ENCODE peak calls at places on chromosomes 7 and 10, in six cellular contexts. V is activated CD4-positive, alpha-beta T cell treated with anti-CD3 and anti-CD28 coated beads for 1 hour; B is stimulated activated CD4-positive, alpha-beta T cell treated with anti-CD3 and anti-CD28 coated beads, Interleukin-1b, Interleukin-23, amount 100 ng/mL, for 1 hour; W is fibroblast of the aortic adventitia; G is osteocyte; A is Kasumi-1. E is an unnamed sample.

GRCh38 chr10:8296742-8297101 is 242.2 kb downstream of the GATA3 start:
- DNase-seq in V (no peak), B (no peak), W (no peak), G (no peak), A (no peak), E (no peak)

GRCh38 chr7:36214608-36215016 is 61.6 kb downstream of the EEPD1 start:
- DNase-seq in V (no peak), B (no peak), W (peak), G (no peak), A (no peak), E (no peak)

GRCh38 chr10:15200626-15201025 is 32.1 kb upstream of the NMT2 start:
- DNase-seq in V (no peak), B (no peak), W (peak), G (no peak), A (no peak), E (no peak)

GRCh38 chr10:74293686-74294365 is 142.8 kb downstream of the ADK start:
- DNase-seq in V (no peak), B (no peak), W (peak), G (no peak), A (no peak), E (no peak)

GRCh38 chr7:17266559-17266958 is 31.9 kb upstream of the AHR start:
- DNase-seq in V (no peak), B (no peak), W (no peak), G (no peak), A (no peak), E (no peak)

GRCh38 chr7:29113384-29114102 is 32.8 kb downstream of the CPVL start:
- DNase-seq in V (no peak), B (no peak), W (peak), G (no peak), A (no peak), E (peak)

GRCh38 chr10:90847436-90847835 is 10.4 kb downstream of the HTR7 start:
- DNase-seq in V (no peak), B (no peak), W (peak), G (no peak), A (peak), E (no peak)

GRCh38 chr10:21260060-21260792 is 265.3 kb downstream of the SKIDA1 start:
- DNase-seq in V (no peak), B (no peak), W (peak), G (no peak), A (no peak), E (no peak)

GRCh38 chr7:144497296-144497695 is 93.8 kb upstream of the NOBOX start:
- DNase-seq in V (no peak), B (no peak), W (no peak), G (no peak), A (no peak), E (no peak)

GRCh38 chr10:112904000-112904399 is 46.0 kb upstream of the TCF7L2 start:
- DNase-seq in V (no peak), B (no peak), W (peak), G (no peak), A (no peak), E (no peak)

GRCh38 chr7:108073305-108074070 is 56.7 kb downstream of the LAMB4 start:
- DNase-seq in V (no peak), B (no peak), W (no peak), G (no peak), A (no peak), E (no peak)

GRCh38 chr7:27184342-27185012 is 555 bp downstream of the HOXA11 start:
- DNase-seq in V (peak), B (no peak), W (no peak), G (no peak), A (peak), E (no peak)

GRCh38 chr7:113289140-113289740 is 170.9 kb upstream of the SMIM30 start:
- DNase-seq in V (no peak), B (no peak), W (peak), G (no peak), A (peak), E (peak)

GRCh38 chr7:95684037-95684436 is 87.7 kb upstream of the PDK4 start:
- DNase-seq in V (no peak), B (no peak), W (peak), G (no peak), A (peak), E (no peak)

GRCh38 chr7:95470452-95470851 is 15.3 kb upstream of the ASB4 start:
- DNase-seq in V (no peak), B (no peak), W (no peak), G (no peak), A (peak), E (peak)

GRCh38 chr10:25294032-25294926 is 119.5 kb downstream of the GPR158 start:
- DNase-seq in V (no peak), B (no peak), W (peak), G (no peak), A (no peak), E (no peak)

GRCh38 chr7:20287317-20287716 is 43.4 kb upstream of the ITGB8 start:
- DNase-seq in V (no peak), B (no peak), W (no peak), G (no peak), A (no peak), E (no peak)

GRCh38 chr7:140810830-140811556 is 113.7 kb downstream of the BRAF start:
- DNase-seq in V (peak), B (peak), W (peak), G (peak), A (peak), E (peak)

GRCh38 chr7:82044497-82045080 is 274.7 kb upstream of the HGF start:
- DNase-seq in V (no peak), B (no peak), W (peak), G (no peak), A (peak), E (no peak)

GRCh38 chr7:114051871-114052324 is 133.1 kb upstream of the PPP1R3A start:
- DNase-seq in V (no peak), B (no peak), W (no peak), G (no peak), A (peak), E (no peak)

GRCh38 chr10:91316486-91316885 is 93.7 kb upstream of the HECTD2 start:
- DNase-seq in V (no peak), B (no peak), W (no peak), G (no peak), A (no peak), E (no peak)

GRCh38 chr10:67033878-67034277 is 108.0 kb downstream of the LRRTM3 start:
- DNase-seq in V (no peak), B (no peak), W (no peak), G (no peak), A (no peak), E (no peak)

GRCh38 chr7:127578036-127578684 is 7.2 kb downstream of the GCC1 start:
- DNase-seq in V (no peak), B (no peak), W (peak), G (no peak), A (peak), E (no peak)

GRCh38 chr7:156950381-156950858 is 908 bp downstream of the NOM1 start:
- DNase-seq in V (no peak), B (no peak), W (no peak), G (no peak), A (peak), E (no peak)

GRCh38 chr10:132676193-132676891 is 109.6 kb downstream of the NKX6-2 start:
- DNase-seq in V (no peak), B (no peak), W (no peak), G (peak), A (no peak), E (no peak)

GRCh38 chr7:3517344-3517743 is 216.3 kb downstream of the SDK1 start:
- DNase-seq in V (no peak), B (no peak), W (no peak), G (no peak), A (no peak), E (no peak)

E was measured in CD4-positive, CD25-positive, alpha-beta regulatory T cell.